ENCODE peak calls at places on chromosomes 16 and 17, in five cellular contexts. M is cardiac fibroblast; Q is C1 segment of cervical spinal cord; E is activated naive CD8-positive, alpha-beta T cell treated with anti-CD3 and anti-CD28 coated beads for 36 hours; X is HEK293T. O is an unnamed sample.

GRCh38 chr17:6913608-6914443 is 82.0 kb upstream of the ALOX12 start:
- DNase-seq in Q (peak; percentile 46), X (peak; percentile 82), M (peak; percentile 67), E (peak; percentile 76), O (peak; percentile 85)

GRCh38 chr16:88306860-88307545 is 75.8 kb upstream of the ZNF469 start:
- DNase-seq in X (no peak), M (peak; percentile 94), E (no peak), Q (no peak), O (no peak)

GRCh38 chr17:74935048-74935447 is 650 bp upstream of the OTOP3 start:
- DNase-seq in E (no peak), X (no peak), M (no peak), Q (no peak), O (no peak)

GRCh38 chr17:72536788-72537187 is 416.0 kb downstream of the SOX9 start:
- DNase-seq in Q (no peak), X (no peak), E (no peak), M (no peak), O (no peak)

GRCh38 chr17:4074831-4075495 is 67.9 kb downstream of the ZZEF1 start:
- DNase-seq in X (peak; percentile 53), E (no peak), Q (no peak), M (peak; percentile 66), O (no peak)

GRCh38 chr17:74686761-74687160 is 26.0 kb downstream of the CD300LF start:
- DNase-seq in E (no peak), X (no peak), M (no peak), Q (no peak), O (no peak)

GRCh38 chr17:59893617-59894100 is 738 bp downstream of the RPS6KB1 start:
- DNase-seq in Q (peak; percentile 46), M (peak; percentile 20), E (no peak), X (peak; percentile 42), O (no peak)

GRCh38 chr17:44820631-44821196 is 9.4 kb downstream of the GJC1 start:
- DNase-seq in Q (no peak), E (no peak), M (peak; percentile 72), X (peak; percentile 55), O (no peak)

GRCh38 chr17:67171560-67171959 is 73.4 kb downstream of the HELZ start:
- DNase-seq in E (no peak), Q (no peak), X (no peak), M (no peak), O (no peak)

GRCh38 chr16:72256398-72257048 is 84.6 kb upstream of the PMFBP1 start:
- DNase-seq in E (no peak), X (no peak), Q (no peak), M (peak; percentile 69), O (no peak)

O was measured in stimulated activated naive CD8-positive, alpha-beta T cell treated with anti-CD3 and anti-CD28 coated beads, Interleukin-15, Interleukin-2, amounts not matched to agents 100 U/mL and 50 U/mL, for 24 hours.